ENCODE peak calls at places on chromosomes 13 and 19, in ten cellular contexts. A is fibroblast of mammary gland; F is left lobe of liver; C is stimulated activated CD4-positive, alpha-beta T cell treated with anti-CD3 and anti-CD28 coated beads, Interleukin-2, amount 100 ng/mL, for 48 hours; U is Daoy; R is osteoblast; J is anterior cingulate cortex; L is mesenteric fat pad; P is cardiac fibroblast; V is ascending aorta. W is an unnamed sample.

GRCh38 chr13:98103942-98104880 is 38.7 kb upstream of the FARP1 start:
- DNase-seq in F (no peak), C (no peak), A (peak), R (peak), U (peak), J (no peak), P (no peak), L (no peak), V (no peak), W (no peak)

GRCh38 chr19:38711726-38712153 is 32.5 kb downstream of the CAPN12 start:
- DNase-seq in R (peak), C (no peak), J (no peak), F (peak), P (peak), V (no peak), A (peak), U (peak), L (no peak), W (no peak)

GRCh38 chr19:47609885-47610545 is 1.1 kb downstream of the BICRA start:
- DNase-seq in U (peak), F (peak), J (peak), P (peak), V (peak), L (no peak), R (peak), A (peak), C (peak), W (peak)

GRCh38 chr19:17772172-17772571 is 20.9 kb downstream of the FCHO1 start:
- DNase-seq in A (peak), L (no peak), U (no peak), V (no peak), F (no peak), C (no peak), P (no peak), J (no peak), R (peak), W (no peak)

GRCh38 chr19:17610384-17610783 is 54.9 kb downstream of the COLGALT1 start:
- DNase-seq in U (peak), J (no peak), A (peak), C (no peak), R (peak), V (no peak), L (no peak), F (no peak), P (peak), W (no peak)

GRCh38 chr13:73142091-73142490 is 83.3 kb downstream of the KLF5 start:
- DNase-seq in L (no peak), A (no peak), R (no peak), J (no peak), C (no peak), V (no peak), U (no peak), P (peak), F (no peak), W (no peak)

GRCh38 chr19:10450191-10450852 is 30.0 kb downstream of the PDE4A start:
- DNase-seq in A (no peak), P (no peak), L (no peak), R (peak), V (no peak), F (no peak), U (no peak), C (no peak), J (no peak), W (no peak)

GRCh38 chr13:24745861-24746617 is 17.9 kb upstream of the RNF17 start:
- DNase-seq in J (no peak), V (no peak), F (no peak), L (peak), R (no peak), C (no peak), U (no peak), A (no peak), P (no peak), W (no peak)

GRCh38 chr19:58203814-58204475 is 21.1 kb downstream of the ZNF274 start:
- DNase-seq in R (peak), V (no peak), U (no peak), J (no peak), A (peak), L (no peak), P (no peak), F (peak), C (no peak), W (no peak)

W was measured in dorsolateral prefrontal cortex.